ENCODE peak calls at places on chromosomes 7 and 10, in six cellular contexts. M is KBM-7, D is fibroblast of lung, A is NCI-H2171 treated with DMSO at 0.1 percent for 48 hours, N is adipocyte, U is IMR-90. C is an unnamed sample.
A peak's percentile ranks its signal among the peaks of the same experiment; 100 is the strongest.

GRCh38 chr7:117169907-117170306 is 153.0 kb downstream of the WNT2 start:
- DNase-seq in M (no peak), D (peak; percentile 66), A (no peak), N (no peak), U (no peak), C (no peak)

GRCh38 chr7:143318661-143319060 is 2.8 kb downstream of the CLCN1 start:
- DNase-seq in M (no peak), D (no peak), A (no peak), N (peak; percentile 81), U (peak; percentile 49), C (no peak)

GRCh38 chr10:102410427-102411073 is 8.0 kb downstream of the PSD start:
- DNase-seq in M (no peak), D (peak; percentile 28), A (no peak), N (peak; percentile 66), U (no peak), C (no peak)

GRCh38 chr10:35501923-35502322 is 103.2 kb upstream of the GJD4 start:
- DNase-seq in M (no peak), D (no peak), A (no peak), N (no peak), U (no peak), C (no peak)

GRCh38 chr7:100027197-100027596 is 11.8 kb downstream of the ZKSCAN1 start:
- DNase-seq in M (no peak), D (no peak), A (no peak), N (no peak), U (no peak), C (no peak)

GRCh38 chr7:129828989-129829676 is 123.6 kb downstream of the UBE2H start:
- DNase-seq in M (no peak), D (no peak), A (peak; percentile 60), N (no peak), U (no peak), C (no peak)

GRCh38 chr7:70857793-70858545 is 274.0 kb upstream of the GALNT17 start:
- DNase-seq in M (no peak), D (no peak), A (no peak), N (no peak), U (no peak), C (no peak)

GRCh38 chr7:128858380-128859231 is 4.0 kb upstream of the ATP6V1F start:
- DNase-seq in M (no peak), D (no peak), A (no peak), N (no peak), U (no peak), C (no peak)

GRCh38 chr10:32005050-32005449 is 51.2 kb downstream of the KIF5B start:
- DNase-seq in M (peak; percentile 57), D (peak; percentile 33), A (peak; percentile 3), N (peak; percentile 54), U (peak; percentile 53), C (no peak)

GRCh38 chr7:5177060-5177459 is 13.0 kb upstream of the WIPI2 start:
- DNase-seq in M (no peak), D (peak; percentile 81), A (peak; percentile 56), N (no peak), U (peak; percentile 87), C (peak; percentile 53)

GRCh38 chr7:112161253-112162160 is 44.7 kb downstream of the DOCK4 start:
- DNase-seq in M (no peak), D (no peak), A (no peak), N (no peak), U (no peak), C (no peak)

GRCh38 chr10:86285136-86285790 is 81.3 kb downstream of the GRID1 start:
- DNase-seq in M (no peak), D (no peak), A (no peak), N (no peak), U (no peak), C (no peak)

GRCh38 chr7:7761340-7761973 is 43.0 kb upstream of the RPA3 start:
- DNase-seq in M (peak; percentile 44), D (peak; percentile 59), A (peak; percentile 56), N (peak; percentile 85), U (peak; percentile 66), C (peak; percentile 46)

GRCh38 chr7:140035400-140036223 is 27.1 kb downstream of the PARP12 start:
- DNase-seq in M (no peak), D (peak; percentile 75), A (no peak), N (peak; percentile 53), U (peak; percentile 81), C (no peak)

GRCh38 chr7:92953657-92954056 is 117.3 kb upstream of the CDK6 start:
- DNase-seq in M (no peak), D (no peak), A (no peak), N (no peak), U (no peak), C (no peak)

GRCh38 chr7:128829391-128830166 is 627 bp upstream of the FLNC start:
- DNase-seq in M (peak; percentile 69), D (peak; percentile 83), A (no peak), N (peak; percentile 62), U (peak; percentile 84), C (no peak)

GRCh38 chr7:45598697-45599520 is 24.7 kb downstream of the ADCY1 start:
- DNase-seq in M (no peak), D (no peak), A (no peak), N (no peak), U (no peak), C (no peak)

GRCh38 chr7:99392659-99393362 is 15.6 kb downstream of the PDAP1 start:
- DNase-seq in M (no peak), D (peak; percentile 58), A (peak; percentile 87), N (peak; percentile 45), U (no peak), C (peak; percentile 37)

GRCh38 chr10:128574616-128575210 is 448.5 kb upstream of the MKI67 start:
- DNase-seq in M (no peak), D (no peak), A (peak; percentile 56), N (peak; percentile 1), U (no peak), C (no peak)

GRCh38 chr10:92830478-92831389 is 17.6 kb upstream of the EXOC6 start:
- DNase-seq in M (peak; percentile 93), D (no peak), A (no peak), N (no peak), U (no peak), C (no peak)

GRCh38 chr7:121755818-121756501 is 117.0 kb upstream of the PTPRZ1 start:
- DNase-seq in M (no peak), D (no peak), A (no peak), N (no peak), U (no peak), C (peak; percentile 59)

GRCh38 chr10:131943021-131943814 is 38.5 kb downstream of the BNIP3 start:
- DNase-seq in M (peak; percentile 46), D (no peak), A (no peak), N (no peak), U (no peak), C (no peak)

GRCh38 chr7:8295638-8296361 is 33.8 kb upstream of the ICA1 start:
- DNase-seq in M (peak; percentile 73), D (peak; percentile 76), A (peak; percentile 89), N (peak; percentile 89), U (peak; percentile 74), C (peak; percentile 44)

C was measured in NCI-H524 treated with DMSO at 0.1 percent for 48 hours.